ENCODE peak calls at places on chromosomes 5 and 9, in four cellular contexts. I, J, V and X are unnamed samples.

GRCh38 chr9:124652203-124652992 is 118.7 kb downstream of the NR6A1 start:
- DNase-seq in V (no peak), J (no peak), I (no peak), X (no peak)

GRCh38 chr5:97458851-97459250 is 275.8 kb upstream of the RIOK2 start:
- DNase-seq in V (no peak), J (no peak), I (no peak), X (no peak)

GRCh38 chr9:88628114-88628513 is 93.1 kb downstream of the NXNL2 start:
- DNase-seq in V (no peak), I (no peak), J (no peak), X (no peak)

GRCh38 chr9:38689678-38690077 is 30.3 kb downstream of the FAM240B start:
- DNase-seq in J (no peak), I (no peak), V (no peak), X (peak)

GRCh38 chr5:33612386-33612785 is 171.6 kb downstream of the TARS1 start:
- DNase-seq in J (no peak), I (no peak), V (no peak), X (no peak)

GRCh38 chr9:127543973-127544533 is 68.0 kb upstream of the STXBP1 start:
- DNase-seq in V (no peak), I (no peak), J (no peak), X (no peak)

GRCh38 chr9:6782378-6782777 is 24.6 kb downstream of the KDM4C start:
- DNase-seq in V (no peak), J (no peak), I (no peak), X (no peak)

GRCh38 chr5:57450991-57451876 is 31.4 kb downstream of the ACTBL2 start:
- DNase-seq in V (no peak), J (peak), I (no peak), X (no peak)

GRCh38 chr5:102628449-102629175 is 126.5 kb upstream of the PAM start:
- DNase-seq in V (no peak), I (no peak), J (no peak), X (no peak)

GRCh38 chr5:137273511-137273910 is 225.6 kb downstream of the SPOCK1 start:
- DNase-seq in J (no peak), V (no peak), I (no peak), X (no peak)

GRCh38 chr9:84255701-84256100 is 84.9 kb downstream of the SLC28A3 start:
- DNase-seq in J (no peak), V (no peak), I (no peak), X (no peak)

GRCh38 chr5:98606961-98607360 is 166.5 kb upstream of the RGMB start:
- DNase-seq in V (no peak), J (no peak), I (no peak), X (no peak)

GRCh38 chr9:131254107-131254491 is 22.2 kb downstream of the FAM78A start:
- DNase-seq in J (no peak), V (peak), I (no peak), X (no peak)

GRCh38 chr5:136811551-136811950 is 446.2 kb upstream of the TRPC7 start:
- DNase-seq in V (no peak), I (no peak), J (no peak), X (no peak)

GRCh38 chr9:32581512-32582143 is 8.7 kb upstream of the NDUFB6 start:
- DNase-seq in I (no peak), J (peak), V (no peak), X (peak)

GRCh38 chr5:78717674-78718073 is 69.1 kb upstream of the LHFPL2 start:
- DNase-seq in J (no peak), V (no peak), I (no peak), X (no peak)

GRCh38 chr5:132628814-132629213 is 29.2 kb upstream of the IL13 start:
- DNase-seq in V (no peak), I (no peak), J (no peak), X (no peak)

GRCh38 chr9:104992696-104993095 is 64.7 kb upstream of the ABCA1 start:
- DNase-seq in V (no peak), I (no peak), J (no peak), X (no peak)

GRCh38 chr5:170151105-170151831 is 45.6 kb downstream of the FOXI1 start:
- DNase-seq in J (no peak), I (no peak), V (peak), X (peak)

GRCh38 chr9:4315582-4316215 is 15.8 kb upstream of the GLIS3 start:
- DNase-seq in V (peak), I (peak), J (peak), X (peak)

GRCh38 chr5:82312373-82312856 is 34.3 kb upstream of the RPS23 start:
- DNase-seq in J (peak), I (no peak), V (no peak), X (peak)

GRCh38 chr9:129069128-129069824 is 11.6 kb upstream of the DOLPP1 start:
- DNase-seq in J (peak), I (no peak), V (peak), X (no peak)

GRCh38 chr5:13356226-13356625 is 588.3 kb downstream of the DNAH5 start:
- DNase-seq in J (no peak), I (no peak), V (no peak), X (no peak)

GRCh38 chr9:126694206-126695081 is 80.7 kb downstream of the LMX1B start:
- DNase-seq in J (no peak), V (peak), I (no peak), X (no peak)

GRCh38 chr9:18459958-18460584 is 13.9 kb upstream of the ADAMTSL1 start:
- DNase-seq in J (no peak), V (no peak), I (no peak), X (no peak)